ENCODE peak calls at places on chromosomes 1 and 21, in four cellular contexts. Q is psoas muscle; T is AG04450; J is effector memory CD4-positive, alpha-beta T cell. C is an unnamed sample.

GRCh38 chr21:20306836-20307235 is 691.4 kb upstream of the NCAM2 start:
- DNase-seq in Q (no peak), T (no peak), J (no peak), C (no peak)

GRCh38 chr1:24609949-24610517 is 33.1 kb upstream of the SRRM1 start:
- DNase-seq in Q (no peak), T (no peak), J (no peak), C (no peak)

GRCh38 chr1:25487628-25488027 is 55.8 kb upstream of the LDLRAP1 start:
- DNase-seq in Q (no peak), T (no peak), J (no peak), C (no peak)

GRCh38 chr21:17782051-17782450 is 37.1 kb downstream of the C21orf91 start:
- DNase-seq in Q (no peak), T (no peak), J (no peak), C (no peak)

GRCh38 chr1:204359474-204360255 is at the start of gene PLEKHA6:
- DNase-seq in Q (peak; percentile 49), T (no peak), J (no peak), C (no peak)

GRCh38 chr1:54697896-54698295 is 17.8 kb upstream of the TTC4 start:
- DNase-seq in Q (no peak), T (no peak), J (no peak), C (no peak)

GRCh38 chr1:159921251-159921650 is 4.1 kb downstream of the TAGLN2 start:
- DNase-seq in Q (no peak), T (no peak), J (no peak), C (no peak)

GRCh38 chr1:47347735-47348134 is 14.1 kb downstream of the CMPK1 start:
- DNase-seq in Q (no peak), T (no peak), J (no peak), C (no peak)

GRCh38 chr1:85334962-85335361 is 58.5 kb upstream of the BCL10 start:
- DNase-seq in Q (no peak), T (no peak), J (no peak), C (no peak)

GRCh38 chr1:66596191-66596590 is 62.2 kb downstream of the SGIP1 start:
- DNase-seq in Q (no peak), T (no peak), J (no peak), C (no peak)

GRCh38 chr1:44316231-44316759 is 38.8 kb downstream of the ERI3 start:
- DNase-seq in Q (no peak), T (no peak), J (no peak), C (no peak)

GRCh38 chr1:9239622-9240401 is 5.2 kb downstream of the H6PD start:
- DNase-seq in Q (peak; percentile 65), T (no peak), J (peak; percentile 2), C (no peak)

GRCh38 chr1:101043776-101044175 is 18.2 kb upstream of the DPH5 start:
- DNase-seq in Q (no peak), T (no peak), J (no peak), C (no peak)

GRCh38 chr1:158806909-158807601 is 24.1 kb upstream of the MNDA start:
- DNase-seq in Q (no peak), T (no peak), J (no peak), C (no peak)

GRCh38 chr1:20717452-20718342 is at the start of gene KIF17:
- DNase-seq in Q (peak; percentile 79), T (peak; percentile 39), J (peak; percentile 42), C (no peak)

GRCh38 chr1:207971511-207972224 is 60.7 kb upstream of the CD34 start:
- DNase-seq in Q (no peak), T (no peak), J (no peak), C (no peak)

GRCh38 chr1:154590756-154591155 is 17.2 kb downstream of the ADAR start:
- DNase-seq in Q (no peak), T (no peak), J (no peak), C (no peak)

GRCh38 chr21:17602874-17603273 is 9.8 kb downstream of the BTG3 start:
- DNase-seq in Q (no peak), T (no peak), J (no peak), C (no peak)

GRCh38 chr1:167518331-167518700 is at the start of gene CD247:
- DNase-seq in Q (no peak), T (no peak), J (peak; percentile 67), C (no peak)

GRCh38 chr1:183804382-183804781 is 538 bp upstream of the RGL1 start:
- DNase-seq in Q (no peak), T (no peak), J (no peak), C (no peak)

GRCh38 chr1:71046891-71047634 is 553 bp downstream of the PTGER3 start:
- DNase-seq in Q (peak; percentile 21), T (no peak), J (no peak), C (no peak)

GRCh38 chr1:67801903-67802302 is 31.4 kb downstream of the GNG12 start:
- DNase-seq in Q (no peak), T (no peak), J (no peak), C (no peak)

GRCh38 chr1:12556368-12556930 is 61.6 kb downstream of the DHRS3 start:
- DNase-seq in Q (peak; percentile 75), T (peak; percentile 85), J (no peak), C (no peak)

GRCh38 chr1:177091036-177091435 is 73.5 kb downstream of the ASTN1 start:
- DNase-seq in Q (no peak), T (no peak), J (no peak), C (no peak)

GRCh38 chr1:174964261-174964984 is 35.3 kb upstream of the CACYBP start:
- DNase-seq in Q (no peak), T (no peak), J (no peak), C (no peak)

GRCh38 chr21:42986125-42986783 is 11.9 kb downstream of the PKNOX1 start:
- DNase-seq in Q (no peak), T (no peak), J (no peak), C (no peak)

GRCh38 chr1:167542109-167543032 is 11.2 kb downstream of the CREG1 start:
- DNase-seq in Q (no peak), T (no peak), J (no peak), C (no peak)

GRCh38 chr21:28927122-28927521 is 65.6 kb downstream of the LTN1 start:
- DNase-seq in Q (no peak), T (no peak), J (no peak), C (no peak)

GRCh38 chr1:43238104-43238503 is 31.7 kb upstream of the TMEM125 start:
- DNase-seq in Q (peak; percentile 39), T (peak; percentile 18), J (no peak), C (no peak)

GRCh38 chr1:159957824-159958268 is 3.8 kb upstream of the SLAMF9 start:
- DNase-seq in Q (no peak), T (no peak), J (no peak), C (no peak)

GRCh38 chr21:45578811-45579381 is 36.7 kb upstream of the SLC19A1 start:
- DNase-seq in Q (no peak), T (no peak), J (no peak), C (no peak)

GRCh38 chr1:181391297-181391905 is 91.9 kb upstream of the CACNA1E start:
- DNase-seq in Q (no peak), T (no peak), J (no peak), C (no peak)

GRCh38 chr1:153652795-153653507 is 5.6 kb upstream of the SNAPIN start:
- DNase-seq in Q (no peak), T (no peak), J (no peak), C (no peak)

DNA sequence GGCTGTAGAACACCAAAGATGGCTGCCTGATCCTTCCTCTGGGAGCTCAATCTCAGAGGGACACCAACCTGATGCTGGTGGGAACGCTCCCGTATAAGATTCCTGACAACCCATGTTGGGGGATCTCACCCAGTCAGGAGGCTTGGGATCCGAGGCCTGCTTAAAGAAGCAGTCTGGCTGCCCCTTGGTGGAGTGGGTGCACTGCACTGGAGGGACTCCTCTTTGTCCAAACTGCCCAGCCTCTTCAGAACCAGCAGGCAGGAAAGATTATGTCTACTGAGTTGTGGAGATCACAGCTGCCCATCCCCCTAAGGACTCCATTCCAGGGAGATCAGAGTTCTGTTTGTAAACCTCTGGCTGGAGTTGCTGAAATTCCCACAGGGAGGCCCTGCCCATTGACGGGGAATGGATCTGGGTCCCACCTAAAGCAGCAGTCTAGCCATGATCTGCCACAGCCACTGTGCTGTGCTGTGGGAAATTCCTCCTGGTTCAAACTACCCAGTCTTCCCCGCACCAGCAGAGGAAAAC is 23.0 kb downstream of the S100B start:
- DNase-seq in Q (no peak), T (no peak), J (no peak), C (no peak)
- H3K9me3 ChIP-seq in Q (peaks cover 25% of the 10 kb centered on the region), T (peaks cover 21% of the 10 kb centered on the region), J (peaks cover 7% of the 10 kb centered on the region), C (peaks cover 22% of the 10 kb centered on the region)

DNA sequence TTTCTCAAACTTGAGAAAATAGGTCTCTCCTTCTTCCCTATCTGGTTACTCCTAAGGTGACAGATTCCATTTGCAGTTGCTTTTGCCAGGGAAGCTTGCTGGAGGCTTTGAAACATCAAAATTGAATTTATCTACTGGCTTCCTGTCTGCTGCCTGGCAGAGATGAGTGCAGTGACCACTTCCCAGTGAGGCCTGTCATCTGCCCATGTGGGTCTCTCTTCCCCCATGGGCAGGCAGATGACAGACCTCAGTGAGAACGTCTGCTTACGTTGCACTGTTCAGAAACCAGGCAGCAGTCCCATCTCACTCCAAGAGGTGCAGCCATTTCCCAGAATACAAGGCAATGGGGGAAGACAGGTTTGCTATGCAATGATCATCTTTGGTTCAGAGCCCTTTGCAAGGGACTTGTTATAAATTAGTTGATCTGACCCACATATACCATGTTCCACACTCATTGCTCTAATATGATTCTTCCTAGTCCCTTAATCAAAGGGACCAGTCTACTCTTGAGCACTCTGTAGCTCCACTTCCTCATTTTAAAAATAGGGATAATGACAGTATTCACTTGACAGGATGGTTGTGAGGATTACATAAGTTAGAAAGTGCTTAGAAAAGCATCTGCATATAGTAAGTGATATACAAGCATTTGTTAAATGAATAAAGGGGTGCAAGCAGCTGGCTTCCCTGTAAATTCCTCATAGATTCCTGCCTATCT is 10.6 kb downstream of the PGBD5 start:
- DNase-seq in Q (no peak), T (no peak), J (no peak), C (no peak)
- H3K4me3 ChIP-seq in Q (no peak overlapping the region), T (no peak overlapping the region), J (no peak overlapping the region), C (no peak overlapping the region)

DNA sequence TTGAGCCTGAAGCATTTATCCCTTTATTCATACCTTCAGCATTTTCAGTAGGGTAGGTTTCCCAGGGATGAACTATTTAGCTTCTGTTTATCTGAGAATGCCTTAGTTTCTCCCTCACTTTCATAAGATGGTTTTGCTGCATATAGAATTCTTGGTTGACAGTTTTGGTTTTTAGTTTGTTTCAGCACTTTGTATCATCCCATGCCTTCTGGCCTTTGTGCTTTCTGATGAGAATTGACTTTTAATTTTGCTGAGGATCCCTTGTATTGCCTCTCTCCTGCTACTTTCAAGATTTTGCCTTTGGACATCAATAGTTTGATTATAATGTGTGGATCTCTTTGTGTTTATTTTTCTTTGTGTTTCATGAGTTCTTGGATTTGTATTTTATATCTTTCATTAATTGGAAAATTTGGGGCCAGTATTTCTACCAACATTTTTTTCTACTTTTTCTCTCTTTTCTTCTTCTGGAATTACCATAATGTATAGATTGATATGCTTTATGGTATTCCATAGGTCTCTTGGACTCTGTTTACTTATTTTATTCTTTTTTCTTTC is 236.6 kb downstream of the LBR start:
- DNase-seq in Q (no peak), T (no peak), J (no peak), C (no peak)
- H3K9me3 ChIP-seq in Q (peaks cover 13% of the 10 kb centered on the region), T (no peaks in the 10 kb centered on the region), J (peaks cover 5% of the 10 kb centered on the region), C (no peaks in the 10 kb centered on the region)

GRCh38 chr1:212950243-212951057 is at the start of gene VASH2:
- DNase-seq in Q (peak; percentile 85), T (no peak), J (peak; percentile 11), C (peak; percentile 66)

GRCh38 chr1:212951058-212951923 is 950 bp downstream of the VASH2 start:
- DNase-seq in Q (no peak), T (no peak), J (no peak), C (no peak)

GRCh38 chr1:212946872-212947271 is 3.5 kb upstream of the VASH2 start:
- DNase-seq in Q (no peak), T (no peak), J (no peak), C (no peak)

GRCh38 chr1:212952596-212952995 is 2.3 kb downstream of the VASH2 start:
- DNase-seq in Q (no peak), T (no peak), J (no peak), C (no peak)

GRCh38 chr1:212949771-212950170 is 570 bp upstream of the VASH2 start:
- DNase-seq in Q (no peak), T (no peak), J (no peak), C (no peak)
- H3K4me3 ChIP-seq in Q (peak overlapping the region; percentile 71), T (peak overlapping the region; percentile 74), J (peak overlapping the region; percentile 49), C (peak overlapping the region; percentile 72)